ENCODE peak calls at places on chromosomes 7 and 10, in seven cellular contexts. Z is HEK293T; P is activated naive CD8-positive, alpha-beta T cell treated with anti-CD3 and anti-CD28 coated beads, Interleukin-2, amount 50 U/mL, for 24 hours; V is EH; W is head of caudate nucleus; A is coronary artery; Q is suprapubic skin. F is an unnamed sample.

GRCh38 chr10:104640339-104641149 is 546 bp upstream of the SORCS3 start:
- DNase-seq in Z (no peak), P (no peak), V (no peak), W (no peak), A (no peak), Q (no peak), F (no peak)

GRCh38 chr7:30069096-30069867 is 41.1 kb downstream of the PLEKHA8 start:
- DNase-seq in Z (no peak), P (no peak), V (peak; percentile 23), W (no peak), A (no peak), Q (no peak), F (no peak)

GRCh38 chr7:37394158-37394557 is 54.5 kb downstream of the ELMO1 start:
- DNase-seq in Z (no peak), P (no peak), V (no peak), W (no peak), A (no peak), Q (no peak), F (no peak)

GRCh38 chr7:82044497-82045080 is 274.7 kb upstream of the HGF start:
- DNase-seq in Z (peak; percentile 16), P (peak; percentile 6), V (peak; percentile 63), W (peak; percentile 55), A (no peak), Q (no peak), F (peak; percentile 55)

GRCh38 chr10:20485554-20485953 is 411.6 kb downstream of the NEBL start:
- DNase-seq in Z (no peak), P (no peak), V (no peak), W (no peak), A (no peak), Q (no peak), F (no peak)

GRCh38 chr7:108079291-108080057 is 50.7 kb downstream of the LAMB4 start:
- DNase-seq in Z (no peak), P (no peak), V (peak; percentile 96), W (no peak), A (no peak), Q (no peak), F (peak; percentile 75)

GRCh38 chr10:57579926-57580325 is 687.8 kb downstream of the IPMK start:
- DNase-seq in Z (peak; percentile 14), P (no peak), V (peak; percentile 32), W (no peak), A (no peak), Q (no peak), F (no peak)

GRCh38 chr10:80497187-80498038 is 40.3 kb upstream of the SH2D4B start:
- DNase-seq in Z (no peak), P (no peak), V (peak; percentile 71), W (no peak), A (no peak), Q (no peak), F (peak; percentile 58)

GRCh38 chr10:28668363-28669226 is 8.7 kb upstream of the BAMBI start:
- DNase-seq in Z (peak; percentile 68), P (peak; percentile 55), V (peak; percentile 36), W (no peak), A (peak; percentile 81), Q (no peak), F (no peak)

GRCh38 chr10:86721232-86721631 is 35.2 kb upstream of the BMPR1A start:
- DNase-seq in Z (no peak), P (no peak), V (no peak), W (no peak), A (no peak), Q (no peak), F (no peak)

GRCh38 chr10:6321880-6322279 is 119.1 kb downstream of the PFKFB3 start:
- DNase-seq in Z (no peak), P (no peak), V (peak; percentile 69), W (no peak), A (no peak), Q (no peak), F (peak; percentile 25)

GRCh38 chr10:71969929-71970328 is 5.7 kb downstream of the CHST3 start:
- DNase-seq in Z (no peak), P (no peak), V (no peak), W (no peak), A (no peak), Q (no peak), F (no peak)

GRCh38 chr10:127999291-127999690 is 92.4 kb downstream of the PTPRE start:
- DNase-seq in Z (no peak), P (no peak), V (no peak), W (peak; percentile 52), A (peak; percentile 28), Q (no peak), F (no peak)

GRCh38 chr7:90582164-90582563 is 14.0 kb upstream of the CDK14 start:
- DNase-seq in Z (no peak), P (no peak), V (no peak), W (no peak), A (no peak), Q (no peak), F (no peak)

GRCh38 chr7:79927116-79927515 is 207.5 kb upstream of the GNAI1 start:
- DNase-seq in Z (no peak), P (no peak), V (no peak), W (no peak), A (no peak), Q (no peak), F (no peak)

GRCh38 chr7:12107841-12108249 is 103.2 kb upstream of the TMEM106B start:
- DNase-seq in Z (no peak), P (no peak), V (peak; percentile 40), W (no peak), A (no peak), Q (no peak), F (no peak)

GRCh38 chr10:100621360-100622205 is 85.8 kb downstream of the HIF1AN start:
- DNase-seq in Z (no peak), P (peak; percentile 8), V (peak; percentile 22), W (no peak), A (no peak), Q (no peak), F (peak; percentile 7)

GRCh38 chr7:992445-992741 is 9.4 kb downstream of the CYP2W1 start:
- DNase-seq in Z (no peak), P (no peak), V (no peak), W (no peak), A (no peak), Q (no peak), F (no peak)

GRCh38 chr10:58028597-58029366 is 238.9 kb downstream of the IPMK start:
- DNase-seq in Z (no peak), P (no peak), V (peak; percentile 89), W (no peak), A (no peak), Q (no peak), F (peak; percentile 69)

GRCh38 chr10:125608474-125608873 is 74.5 kb downstream of the TEX36 start:
- DNase-seq in Z (no peak), P (no peak), V (no peak), W (no peak), A (peak; percentile 21), Q (no peak), F (no peak)

GRCh38 chr7:145845345-145845744 is 271.3 kb upstream of the CNTNAP2 start:
- DNase-seq in Z (no peak), P (no peak), V (no peak), W (no peak), A (no peak), Q (no peak), F (no peak)

GRCh38 chr7:122984021-122984420 is 11.5 kb downstream of the TAS2R16 start:
- DNase-seq in Z (no peak), P (no peak), V (no peak), W (no peak), A (no peak), Q (no peak), F (no peak)

GRCh38 chr7:80478683-80479082 is 33.2 kb downstream of the GNAT3 start:
- DNase-seq in Z (no peak), P (no peak), V (peak; percentile 71), W (no peak), A (no peak), Q (no peak), F (peak; percentile 61)

GRCh38 chr7:127770870-127771269 is 118.9 kb downstream of the SND1 start:
- DNase-seq in Z (no peak), P (no peak), V (peak; percentile 72), W (no peak), A (no peak), Q (no peak), F (peak; percentile 26)

GRCh38 chr10:30973737-30974136 is 57.9 kb downstream of the ZNF438 start:
- DNase-seq in Z (no peak), P (no peak), V (no peak), W (no peak), A (peak; percentile 76), Q (no peak), F (no peak)

GRCh38 chr10:104925232-104925851 is 284.3 kb downstream of the SORCS3 start:
- DNase-seq in Z (peak; percentile 39), P (peak; percentile 27), V (peak; percentile 32), W (peak; percentile 53), A (no peak), Q (no peak), F (no peak)

GRCh38 chr10:29189272-29189671 is 99.6 kb upstream of the LYZL1 start:
- DNase-seq in Z (no peak), P (no peak), V (peak; percentile 64), W (no peak), A (no peak), Q (no peak), F (no peak)

GRCh38 chr10:30736685-30737232 is 107.2 kb upstream of the LYZL2 start:
- DNase-seq in Z (no peak), P (peak; percentile 38), V (peak; percentile 100), W (no peak), A (peak; percentile 87), Q (no peak), F (peak; percentile 100)

F was measured in HFFc6.